ENCODE peak calls at places on chromosomes 6 and 20, in six cellular contexts. F, X, D, V, U and M are unnamed samples.

GRCh38 chr6:40049128-40049527 is 114.9 kb upstream of the MOCS1 start:
- DNase-seq in F (no peak), X (no peak), D (no peak), V (no peak), U (no peak), M (no peak)

GRCh38 chr20:56779452-56780143 is 150.5 kb downstream of the TFAP2C start:
- DNase-seq in F (no peak), X (no peak), D (no peak), V (no peak), U (no peak), M (no peak)

GRCh38 chr20:52490715-52491430 is 299.3 kb upstream of the ZFP64 start:
- DNase-seq in F (peak; percentile 83), X (no peak), D (no peak), V (no peak), U (no peak), M (no peak)

GRCh38 chr6:78864957-78865356 is 2.4 kb upstream of the IRAK1BP1 start:
- DNase-seq in F (no peak), X (no peak), D (no peak), V (no peak), U (no peak), M (no peak)

GRCh38 chr6:166143011-166143410 is 24.6 kb downstream of the TBXT start:
- DNase-seq in F (no peak), X (no peak), D (no peak), V (no peak), U (no peak), M (peak; percentile 21)

GRCh38 chr20:48630342-48631075 is 197.3 kb downstream of the PREX1 start:
- DNase-seq in F (no peak), X (no peak), D (no peak), V (no peak), U (peak; percentile 21), M (no peak)

GRCh38 chr20:58091810-58092209 is 136.6 kb downstream of the ANKRD60 start:
- DNase-seq in F (no peak), X (no peak), D (no peak), V (no peak), U (no peak), M (no peak)

GRCh38 chr6:137495652-137496391 is 1.6 kb upstream of the OLIG3 start:
- DNase-seq in F (no peak), X (no peak), D (no peak), V (no peak), U (no peak), M (no peak)

GRCh38 chr6:10873374-10873773 is 8.5 kb downstream of the GCM2 start:
- DNase-seq in F (no peak), X (no peak), D (no peak), V (no peak), U (no peak), M (no peak)

GRCh38 chr6:136549359-136550044 is 720 bp downstream of the MAP7 start:
- DNase-seq in F (no peak), X (no peak), D (peak; percentile 11), V (no peak), U (peak; percentile 23), M (no peak)

GRCh38 chr6:71260205-71260604 is 28.4 kb upstream of the OGFRL1 start:
- DNase-seq in F (no peak), X (no peak), D (no peak), V (no peak), U (no peak), M (no peak)

GRCh38 chr6:36762123-36762522 is 64.5 kb downstream of the RAB44 start:
- DNase-seq in F (no peak), X (no peak), D (no peak), V (no peak), U (no peak), M (no peak)

GRCh38 chr6:159084493-159085091 is 39.8 kb upstream of the TAGAP start:
- DNase-seq in F (peak; percentile 64), X (no peak), D (no peak), V (no peak), U (no peak), M (no peak)

GRCh38 chr6:99495466-99495865 is 19.8 kb downstream of the USP45 start:
- DNase-seq in F (no peak), X (no peak), D (no peak), V (no peak), U (no peak), M (no peak)

GRCh38 chr6:42758756-42759430 is 13.0 kb upstream of the TBCC start:
- DNase-seq in F (no peak), X (no peak), D (no peak), V (no peak), U (no peak), M (no peak)

GRCh38 chr6:111113731-111114438 is 26.6 kb downstream of the SLC16A10 start:
- DNase-seq in F (no peak), X (peak; percentile 14), D (no peak), V (peak; percentile 36), U (no peak), M (peak; percentile 13)

GRCh38 chr6:70673054-70673453 is 5.4 kb downstream of the SMAP1 start:
- DNase-seq in F (no peak), X (no peak), D (no peak), V (no peak), U (no peak), M (no peak)

GRCh38 chr6:7414811-7415210 is 25.2 kb downstream of the RIOK1 start:
- DNase-seq in F (peak; percentile 29), X (no peak), D (no peak), V (no peak), U (no peak), M (no peak)

GRCh38 chr6:85496009-85496579 is 46.2 kb downstream of the NT5E start:
- DNase-seq in F (no peak), X (no peak), D (peak; percentile 18), V (no peak), U (no peak), M (peak; percentile 46)

GRCh38 chr6:131989036-131989435 is 37.9 kb upstream of the CCN2 start:
- DNase-seq in F (no peak), X (no peak), D (no peak), V (no peak), U (no peak), M (no peak)

GRCh38 chr6:87430499-87430898 is 22.7 kb downstream of the CFAP206 start:
- DNase-seq in F (no peak), X (no peak), D (no peak), V (no peak), U (no peak), M (peak; percentile 8)

GRCh38 chr20:23446505-23446904 is 6.2 kb downstream of the CST11 start:
- DNase-seq in F (no peak), X (peak; percentile 49), D (no peak), V (peak; percentile 47), U (peak; percentile 41), M (peak; percentile 59)

GRCh38 chr6:22470454-22471368 is 98.7 kb upstream of the HDGFL1 start:
- DNase-seq in F (no peak), X (peak; percentile 7), D (peak; percentile 29), V (peak; percentile 42), U (no peak), M (peak; percentile 49)

GRCh38 chr20:34065260-34065659 is 46.8 kb downstream of the EIF2S2 start:
- DNase-seq in F (peak; percentile 41), X (no peak), D (no peak), V (no peak), U (no peak), M (no peak)

GRCh38 chr6:13417954-13418353 is 69.4 kb downstream of the GFOD1 start:
- DNase-seq in F (no peak), X (no peak), D (no peak), V (no peak), U (no peak), M (no peak)
- TF ChIP-seq CTCF in F (no peak), X (no peak), D (no peak), V (no peak), U (no peak), M (no peak)

DNA sequence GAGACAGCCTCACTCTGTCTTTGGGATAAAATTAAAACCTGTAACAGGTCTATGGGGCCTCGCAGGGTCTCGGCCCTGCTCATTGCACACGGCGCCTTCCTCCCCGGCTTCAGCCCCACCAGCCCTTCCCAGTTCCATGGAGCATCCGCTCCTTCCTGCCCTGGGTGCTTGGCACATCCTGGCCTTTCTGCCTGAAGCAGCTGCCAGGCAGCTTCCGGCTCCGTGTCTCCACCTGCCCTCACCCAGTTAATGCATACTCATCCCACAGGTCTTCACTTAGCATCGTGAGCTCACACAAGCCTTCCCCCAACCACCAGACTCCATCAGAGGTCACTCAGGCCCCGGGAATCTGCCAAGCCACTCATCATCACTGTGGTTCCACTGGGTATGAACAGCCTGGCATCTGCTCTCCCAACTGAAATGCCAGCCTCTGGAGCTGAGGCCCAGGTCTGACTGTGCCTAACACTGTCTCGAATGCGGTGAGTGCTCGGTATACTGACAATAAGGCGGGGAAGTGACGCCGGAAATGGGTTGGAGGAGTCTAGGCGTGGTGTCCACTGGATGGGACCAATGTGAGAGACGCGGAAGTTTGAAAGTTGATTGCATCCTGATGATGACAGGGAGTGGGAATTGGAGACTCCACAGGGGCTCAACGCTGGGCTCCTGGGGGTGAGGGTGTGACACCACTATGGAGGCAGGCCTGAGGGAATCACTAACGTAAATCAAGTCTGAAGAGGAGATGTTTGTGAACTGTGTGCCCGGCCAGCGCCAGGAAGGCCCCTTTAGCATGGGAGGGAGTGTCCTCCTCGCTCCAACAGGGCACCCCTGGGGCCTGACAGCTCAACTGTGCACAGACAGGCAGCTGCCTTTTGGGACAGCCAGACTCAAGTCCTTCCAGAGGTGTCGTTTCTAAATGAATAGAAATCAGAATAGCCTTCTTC is 245.8 kb downstream of the TTLL2 start:
- DNase-seq in F (no peak), X (peak; percentile 3), D (no peak), V (no peak), U (no peak), M (no peak)
- H3K4me3 ChIP-seq in F (no peak overlapping the region), X (no peak overlapping the region), D (no peak overlapping the region), V (no peak overlapping the region), U (no peak overlapping the region), M (no peak overlapping the region)

GRCh38 chr6:168546730-168547129 is 105.7 kb downstream of the SMOC2 start:
- DNase-seq in F (no peak), X (no peak), D (no peak), V (no peak), U (no peak), M (no peak)

GRCh38 chr6:168546173-168546572 is 105.2 kb downstream of the SMOC2 start:
- DNase-seq in F (no peak), X (peak; percentile 58), D (no peak), V (no peak), U (no peak), M (no peak)

GRCh38 chr6:168542301-168542700 is 101.3 kb downstream of the SMOC2 start:
- DNase-seq in F (no peak), X (no peak), D (no peak), V (no peak), U (no peak), M (no peak)

GRCh38 chr6:168541307-168541706 is 100.3 kb downstream of the SMOC2 start:
- DNase-seq in F (no peak), X (no peak), D (no peak), V (no peak), U (no peak), M (no peak)

DNA sequence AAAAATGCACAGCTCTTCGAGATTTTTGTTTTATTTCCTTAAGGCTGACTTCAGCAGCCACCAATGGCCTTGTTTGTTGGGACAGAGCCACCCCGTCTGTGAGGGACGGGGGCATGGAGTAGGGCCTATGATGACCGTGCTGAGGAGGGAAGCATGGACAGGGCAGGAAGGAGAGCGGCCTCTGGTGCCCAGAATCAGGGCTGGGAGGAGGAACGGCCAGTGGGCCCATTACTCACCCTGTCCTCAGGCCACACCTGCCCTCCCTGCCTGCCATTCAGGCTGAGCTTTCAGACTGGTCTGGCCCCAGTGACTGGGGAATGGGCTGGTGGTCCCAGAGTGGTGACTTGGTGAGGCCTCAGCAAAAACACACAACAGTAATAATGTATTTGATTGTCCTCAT is 104.4 kb downstream of the SMOC2 start:
- DNase-seq in F (no peak), X (no peak), D (no peak), V (no peak), U (no peak), M (no peak)
- TF ChIP-seq CTCF in F (no peak), X (no peak), D (no peak), V (no peak), U (no peak), M (no peak)

GRCh38 chr20:64077094-64077493 is 2.2 kb downstream of the RGS19 start:
- DNase-seq in F (no peak), X (no peak), D (peak; percentile 75), V (peak; percentile 44), U (no peak), M (peak; percentile 76)
- H3K4me3 ChIP-seq in F (no peak overlapping the region), X (no peak overlapping the region), D (peak overlapping the region; percentile 84), V (peak overlapping the region; percentile 90), U (no peak overlapping the region), M (peak overlapping the region; percentile 60)